ENCODE peak calls at places on chromosome 15, in four cellular contexts. S is esophagus muscularis mucosa; A is activated CD4-positive, alpha-beta T cell treated with anti-CD3 and anti-CD28 coated beads, Interleukin-2, amount 50 U/mL, for 4 hours; T is NCI-H2081. F is an unnamed sample.

GRCh38 chr15:43249699-43250203 is 17.0 kb downstream of the TGM5 start:
- DNase-seq in T (no peak), A (no peak), S (no peak), F (peak; percentile 79)

GRCh38 chr15:76514292-76514691 is 177.7 kb downstream of the ISL2 start:
- DNase-seq in S (no peak), T (peak; percentile 91), A (no peak), F (no peak)

GRCh38 chr15:63348392-63348791 is 33.3 kb downstream of the CA12 start:
- DNase-seq in A (no peak), T (peak; percentile 87), S (no peak), F (no peak)

GRCh38 chr15:34252545-34252944 is 27.7 kb downstream of the EMC4 start:
- DNase-seq in S (no peak), A (no peak), T (no peak), F (no peak)

GRCh38 chr15:26967719-26968269 is 3.2 kb upstream of the GABRG3 start:
- DNase-seq in T (peak; percentile 11), A (no peak), S (no peak), F (no peak)

GRCh38 chr15:36007699-36008098 is 461.7 kb upstream of the DPH6 start:
- DNase-seq in A (no peak), S (no peak), T (no peak), F (no peak)

GRCh38 chr15:76140069-76140454 is 80.3 kb downstream of the TMEM266 start:
- DNase-seq in S (no peak), T (peak; percentile 69), A (no peak), F (no peak)

GRCh38 chr15:62752687-62753517 is 289.6 kb upstream of the TPM1 start:
- DNase-seq in T (no peak), A (no peak), S (no peak), F (no peak)

GRCh38 chr15:63848881-63849551 is 15.3 kb upstream of the HERC1 start:
- DNase-seq in S (no peak), A (no peak), T (no peak), F (no peak)

GRCh38 chr15:89576417-89576773 is 1.1 kb downstream of the TICRR start:
- DNase-seq in A (no peak), T (no peak), S (no peak), F (no peak)

GRCh38 chr15:65980824-65981456 is 111.6 kb downstream of the RAB11A start:
- DNase-seq in S (no peak), T (peak; percentile 30), A (no peak), F (peak; percentile 68)

GRCh38 chr15:77554306-77555080 is 78.2 kb downstream of the LINGO1 start:
- DNase-seq in S (no peak), T (no peak), A (no peak), F (no peak)

GRCh38 chr15:64686130-64686735 is 89.2 kb downstream of the RBPMS2 start:
- DNase-seq in S (no peak), A (no peak), T (peak; percentile 55), F (peak; percentile 55)

GRCh38 chr15:68798695-68799094 is 22.0 kb downstream of the ANP32A start:
- DNase-seq in S (no peak), T (no peak), A (no peak), F (no peak)

GRCh38 chr15:101024111-101024695 is 105.0 kb downstream of the LRRK1 start:
- DNase-seq in A (no peak), T (peak; percentile 13), S (peak; percentile 91), F (no peak)

GRCh38 chr15:92541197-92542190 is 114.1 kb downstream of the FAM174B start:
- DNase-seq in T (peak; percentile 50), A (no peak), S (no peak), F (no peak)

GRCh38 chr15:71577071-71577470 is 233.3 kb upstream of the NR2E3 start:
- DNase-seq in S (no peak), T (no peak), A (no peak), F (no peak)

GRCh38 chr15:37076543-37076942 is 23.8 kb downstream of the MEIS2 start:
- DNase-seq in T (no peak), A (no peak), S (no peak), F (no peak)

GRCh38 chr15:33693166-33693830 is 275.0 kb upstream of the CHRM5 start:
- DNase-seq in T (no peak), A (no peak), S (no peak), F (no peak)

GRCh38 chr15:38325290-38325990 is 72.8 kb downstream of the SPRED1 start:
- DNase-seq in A (no peak), S (no peak), T (no peak), F (no peak)

GRCh38 chr15:85579957-85580694 is 199.7 kb downstream of the AKAP13 start:
- DNase-seq in S (no peak), A (no peak), T (no peak), F (no peak)

GRCh38 chr15:32861741-32862140 is 143.9 kb downstream of the GREM1 start:
- DNase-seq in T (no peak), A (no peak), S (no peak), F (no peak)

GRCh38 chr15:61064653-61065052 is 164.4 kb downstream of the RORA start:
- DNase-seq in T (peak; percentile 10), A (no peak), S (no peak), F (no peak)

GRCh38 chr15:85407421-85408269 is 27.2 kb downstream of the AKAP13 start:
- DNase-seq in A (peak; percentile 13), T (peak; percentile 27), S (no peak), F (no peak)

GRCh38 chr15:69659454-69660050 is 206.9 kb downstream of the RPLP1 start:
- DNase-seq in T (no peak), S (no peak), A (no peak), F (no peak)

GRCh38 chr15:101189341-101189679 is 62.5 kb downstream of the CHSY1 start:
- DNase-seq in A (no peak), T (no peak), S (no peak), F (no peak)

GRCh38 chr15:75215107-75216004 is 13.7 kb downstream of the C15orf39 start:
- DNase-seq in S (no peak), A (no peak), T (no peak), F (no peak)

GRCh38 chr15:73116164-73116563 is 63.9 kb downstream of the NEO1 start:
- DNase-seq in A (no peak), T (no peak), S (no peak), F (no peak)

GRCh38 chr15:80743189-80743833 is 35.9 kb upstream of the CEMIP start:
- DNase-seq in T (peak; percentile 47), S (no peak), A (no peak), F (no peak)

GRCh38 chr15:76999996-77000395 is 5.1 kb downstream of the PSTPIP1 start:
- DNase-seq in T (no peak), S (no peak), A (no peak), F (no peak)

GRCh38 chr15:69388259-69388658 is 25.9 kb upstream of the KIF23 start:
- DNase-seq in S (no peak), A (no peak), T (no peak), F (no peak)

GRCh38 chr15:100340721-100341661 is 784 bp downstream of the ADAMTS17 start:
- DNase-seq in T (peak; percentile 12), A (peak; percentile 20), S (no peak), F (no peak)

GRCh38 chr15:72342385-72342784 is 22.4 kb upstream of the CELF6 start:
- DNase-seq in S (no peak), A (peak; percentile 34), T (no peak), F (no peak)

GRCh38 chr15:29822685-29823459 is 604 bp upstream of the TJP1 start:
- DNase-seq in S (peak; percentile 93), A (no peak), T (peak; percentile 60), F (peak; percentile 11)

GRCh38 chr15:59349715-59350420 is 22.8 kb downstream of the MYO1E start:
- DNase-seq in S (no peak), T (no peak), A (no peak), F (no peak)

GRCh38 chr15:38454687-38455071 is 752 bp downstream of the FAM98B start:
- DNase-seq in A (no peak), S (no peak), T (no peak), F (no peak)

GRCh38 chr15:24832282-24832681 is 122.5 kb upstream of the SNRPN start:
- DNase-seq in T (no peak), S (no peak), A (no peak), F (no peak)

GRCh38 chr15:78316211-78317077 is 17.0 kb upstream of the SKIC8 start:
- DNase-seq in T (peak; percentile 32), S (no peak), A (no peak), F (no peak)

GRCh38 chr15:100170673-100171210 is 171.0 kb downstream of the ADAMTS17 start:
- DNase-seq in T (no peak), S (no peak), A (no peak), F (no peak)

GRCh38 chr15:46956456-46956855 is 760.8 kb upstream of the SEMA6D start:
- DNase-seq in T (peak; percentile 3), A (no peak), S (no peak), F (no peak)

F was measured in GM20000.